ENCODE peak calls at places on chromosomes 16 and 17, in four cellular contexts. One of them, this sample, is unnamed.

GRCh38 chr17:15398291-15398690 is 56.9 kb upstream of the TEKT3 start:
- DNase-seq in fibroblast of pulmonary artery: peak; percentile 36
- DNase-seq in tibial artery: no peak
- DNase-seq in K562: no peak
- DNase-seq in this sample: peak; percentile 60

GRCh38 chr17:882827-883585 is 96.6 kb downstream of the NXN start:
- DNase-seq in K562: no peak
- DNase-seq in tibial artery: peak; percentile 89
- DNase-seq in fibroblast of pulmonary artery: peak; percentile 19
- DNase-seq in this sample: no peak

GRCh38 chr17:21125862-21126261 is 902 bp upstream of the DHRS7B start:
- DNase-seq in tibial artery: no peak
- DNase-seq in fibroblast of pulmonary artery: no peak
- DNase-seq in K562: no peak
- DNase-seq in this sample: no peak

GRCh38 chr17:34443832-34444469 is 80.9 kb upstream of the CCL1 start:
- DNase-seq in K562: peak; percentile 45
- DNase-seq in tibial artery: no peak
- DNase-seq in fibroblast of pulmonary artery: no peak
- DNase-seq in this sample: no peak

GRCh38 chr17:68096111-68096510 is 60.6 kb downstream of the KPNA2 start:
- DNase-seq in tibial artery: no peak
- DNase-seq in fibroblast of pulmonary artery: no peak
- DNase-seq in K562: no peak
- DNase-seq in this sample: no peak

GRCh38 chr16:65905326-65905725 is 461.2 kb upstream of the CDH5 start:
- DNase-seq in fibroblast of pulmonary artery: no peak
- DNase-seq in K562: no peak
- DNase-seq in tibial artery: no peak
- DNase-seq in this sample: no peak

GRCh38 chr16:11250091-11250785 is 5.8 kb downstream of the SOCS1 start:
- DNase-seq in tibial artery: no peak
- DNase-seq in fibroblast of pulmonary artery: peak; percentile 58
- DNase-seq in K562: no peak
- DNase-seq in this sample: no peak

GRCh38 chr16:30382398-30383015 is at the start of gene SEPTIN1:
- DNase-seq in fibroblast of pulmonary artery: no peak
- DNase-seq in K562: no peak
- DNase-seq in tibial artery: no peak
- DNase-seq in this sample: no peak

GRCh38 chr17:41013181-41013580 is 4.3 kb upstream of the KRTAP3-1 start:
- DNase-seq in fibroblast of pulmonary artery: no peak
- DNase-seq in tibial artery: no peak
- DNase-seq in K562: no peak
- DNase-seq in this sample: peak; percentile 78

GRCh38 chr16:71945616-71946015 is 50.3 kb downstream of the IST1 start:
- DNase-seq in K562: no peak
- DNase-seq in fibroblast of pulmonary artery: no peak
- DNase-seq in tibial artery: no peak
- DNase-seq in this sample: no peak

GRCh38 chr17:16442141-16442540 is 26.8 kb downstream of the TRPV2 start:
- DNase-seq in tibial artery: no peak
- DNase-seq in fibroblast of pulmonary artery: peak; percentile 85
- DNase-seq in K562: no peak
- DNase-seq in this sample: no peak

GRCh38 chr16:87561200-87562105 is 40.9 kb upstream of the JPH3 start:
- DNase-seq in tibial artery: no peak
- DNase-seq in fibroblast of pulmonary artery: no peak
- DNase-seq in K562: no peak
- DNase-seq in this sample: no peak

GRCh38 chr17:9235346-9235745 is 214.0 kb downstream of the NTN1 start:
- DNase-seq in K562: no peak
- DNase-seq in tibial artery: no peak
- DNase-seq in fibroblast of pulmonary artery: no peak
- DNase-seq in this sample: no peak

GRCh38 chr16:30368792-30369090 is 1.6 kb downstream of the TBC1D10B start:
- DNase-seq in K562: no peak
- DNase-seq in tibial artery: no peak
- DNase-seq in fibroblast of pulmonary artery: no peak
- DNase-seq in this sample: no peak

GRCh38 chr16:77584205-77584859 is 138.0 kb upstream of the NUDT7 start:
- DNase-seq in tibial artery: no peak
- DNase-seq in K562: peak; percentile 41
- DNase-seq in fibroblast of pulmonary artery: peak; percentile 87
- DNase-seq in this sample: peak; percentile 58

GRCh38 chr16:8832383-8833100 is 34.9 kb downstream of the PMM2 start:
- DNase-seq in tibial artery: no peak
- DNase-seq in K562: no peak
- DNase-seq in fibroblast of pulmonary artery: no peak
- DNase-seq in this sample: no peak

DNA sequence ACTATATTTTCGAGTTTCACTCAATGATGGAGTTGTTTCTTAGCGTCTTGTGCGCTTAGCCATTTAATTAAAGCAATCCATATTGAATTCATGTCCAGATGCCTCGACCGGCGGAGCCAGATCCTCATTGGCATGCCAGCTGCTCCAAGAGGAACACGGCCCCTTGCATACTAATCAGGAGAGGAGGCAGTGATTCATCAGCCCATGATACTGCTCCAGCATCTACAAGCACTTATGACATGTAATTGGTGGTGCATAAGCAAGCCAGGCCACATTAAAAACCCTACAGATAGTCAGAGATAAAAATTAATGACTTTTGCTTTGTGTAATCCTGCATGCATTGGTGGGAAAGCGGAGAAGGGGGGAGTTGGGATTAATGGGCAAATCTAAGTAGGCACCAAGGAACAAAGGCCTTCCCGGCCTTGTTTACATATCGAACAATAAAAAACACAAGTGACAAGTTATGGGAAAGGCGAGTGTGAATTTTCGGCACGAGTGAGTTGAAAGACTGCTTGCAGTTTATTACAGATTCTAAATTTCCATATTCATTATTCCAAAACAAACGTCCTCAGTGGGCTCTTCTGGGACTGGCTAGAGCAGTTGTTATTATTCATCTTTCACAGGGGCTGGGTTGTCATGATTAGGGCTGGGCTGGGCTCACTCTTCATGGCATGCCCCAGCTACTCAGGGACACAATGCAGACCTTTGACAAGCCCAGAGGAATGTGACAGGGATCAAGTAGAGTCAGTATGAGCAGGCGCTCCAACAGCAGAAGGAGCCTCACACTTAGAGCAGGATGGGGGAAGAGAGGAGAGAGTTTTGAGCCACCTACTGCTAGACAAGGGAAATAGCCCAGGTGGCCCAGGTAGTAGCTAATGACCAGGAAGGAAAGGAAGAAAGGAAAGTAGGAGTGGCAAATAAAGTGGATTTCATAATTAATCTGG is 281.7 kb upstream of the ZFHX3 start:
- DNase-seq in K562: no peak
- DNase-seq in tibial artery: no peak
- DNase-seq in fibroblast of pulmonary artery: no peak
- DNase-seq in this sample: no peak
- TF ChIP-seq CTCF in K562: no peak
- TF ChIP-seq CTCF in tibial artery: no peak
- TF ChIP-seq CTCF in fibroblast of pulmonary artery: no peak
- TF ChIP-seq CTCF in this sample: no peak

GRCh38 chr16:17277981-17278381 is 192.8 kb downstream of the XYLT1 start:
- DNase-seq in tibial artery: no peak
- DNase-seq in fibroblast of pulmonary artery: peak; percentile 1
- DNase-seq in K562: peak; percentile 19
- DNase-seq in this sample: peak; percentile 8
- TF ChIP-seq CTCF in tibial artery: peak; percentile 24
- TF ChIP-seq CTCF in fibroblast of pulmonary artery: peak; percentile 15
- TF ChIP-seq CTCF in K562: peak; percentile 41
- TF ChIP-seq CTCF in this sample: peak; percentile 60

GRCh38 chr17:58172369-58173071 is 5.7 kb downstream of the OR4D2 start:
- DNase-seq in tibial artery: no peak
- DNase-seq in K562: peak; percentile 41
- DNase-seq in fibroblast of pulmonary artery: peak; percentile 17
- DNase-seq in this sample: no peak
- TF ChIP-seq CTCF in tibial artery: no peak
- TF ChIP-seq CTCF in K562: peak; percentile 60
- TF ChIP-seq CTCF in fibroblast of pulmonary artery: peak; percentile 35
- TF ChIP-seq CTCF in this sample: peak; percentile 58

GRCh38 chr16:49441366-49441780 is 67.8 kb downstream of the C16orf78 start:
- DNase-seq in fibroblast of pulmonary artery: peak; percentile 3
- DNase-seq in K562: no peak
- DNase-seq in tibial artery: peak; percentile 50
- DNase-seq in this sample: no peak
- TF ChIP-seq CTCF in fibroblast of pulmonary artery: no peak
- TF ChIP-seq CTCF in K562: no peak
- TF ChIP-seq CTCF in tibial artery: no peak
- TF ChIP-seq CTCF in this sample: no peak

This sample was measured in HFFc6.